ENCODE peak calls at places on chromosomes 2 and 18, in seven cellular contexts. E is HFF-Myc; D is lower lobe of right lung; U is CD4-positive, alpha-beta T cell; Q is HL-60; P is sigmoid colon; B is cardiac muscle cell. R is an unnamed sample.

GRCh38 chr2:3320910-3321605 is 56.6 kb downstream of the EIPR1 start:
- DNase-seq in D (no peak), Q (no peak), B (no peak), P (peak), U (no peak), E (no peak), R (no peak)

GRCh38 chr2:128310094-128310716 is 8.5 kb downstream of the HS6ST1 start:
- DNase-seq in B (no peak), Q (no peak), E (no peak), D (peak), U (no peak), P (no peak), R (no peak)

GRCh38 chr2:23791030-23791429 is 135.9 kb downstream of the ATAD2B start:
- DNase-seq in D (no peak), E (peak), B (no peak), U (no peak), Q (no peak), P (no peak), R (no peak)

GRCh38 chr2:15446961-15447360 is 114.2 kb downstream of the NBAS start:
- DNase-seq in Q (no peak), P (no peak), B (no peak), E (no peak), U (no peak), D (no peak), R (no peak)

GRCh38 chr2:102024410-102024809 is 32.6 kb downstream of the IL1R2 start:
- DNase-seq in B (no peak), E (no peak), P (no peak), Q (no peak), D (no peak), U (no peak), R (no peak)

GRCh38 chr2:102141915-102142828 is at the start of gene IL1R1:
- DNase-seq in P (peak), Q (peak), B (peak), U (no peak), E (no peak), D (peak), R (no peak)

GRCh38 chr2:239952665-239953417 is 72.3 kb downstream of the NDUFA10 start:
- DNase-seq in Q (no peak), D (peak), B (no peak), E (no peak), P (no peak), U (no peak), R (no peak)

GRCh38 chr2:232328038-232328435 is 50.5 kb upstream of the ALPP start:
- DNase-seq in B (no peak), Q (no peak), E (no peak), P (peak), U (no peak), D (peak), R (no peak)

GRCh38 chr2:207437857-207438166 is 92.0 kb upstream of the CREB1 start:
- DNase-seq in U (no peak), P (no peak), D (no peak), B (no peak), Q (no peak), E (no peak), R (no peak)

GRCh38 chr2:10534514-10535250 is 86.6 kb upstream of the ODC1 start:
- DNase-seq in E (no peak), D (no peak), B (no peak), Q (no peak), P (peak), U (no peak), R (no peak)

GRCh38 chr18:35478520-35479435 is 19.0 kb downstream of the INO80C start:
- DNase-seq in B (no peak), D (no peak), Q (no peak), U (no peak), E (no peak), P (no peak), R (no peak)

GRCh38 chr2:33085646-33086045 is 138.9 kb downstream of the LTBP1 start:
- DNase-seq in Q (no peak), B (no peak), U (no peak), D (no peak), E (no peak), P (no peak), R (no peak)

GRCh38 chr2:166418853-166419615 is 43.3 kb upstream of the SCN9A start:
- DNase-seq in E (no peak), B (no peak), D (no peak), U (no peak), P (no peak), Q (no peak), R (no peak)

GRCh38 chr18:77131100-77131651 is 1.4 kb downstream of the MBP start:
- DNase-seq in P (peak), E (no peak), U (peak), D (peak), Q (peak), B (no peak), R (no peak)

GRCh38 chr18:22168360-22168921 is 948 bp upstream of the GATA6 start:
- DNase-seq in P (no peak), D (no peak), E (no peak), U (no peak), Q (peak), B (peak), R (no peak)

GRCh38 chr2:190432567-190433231 is 24.5 kb downstream of the MFSD6 start:
- DNase-seq in E (no peak), D (no peak), B (no peak), Q (no peak), U (no peak), P (no peak), R (no peak)
- TF ChIP-seq CTCF in E (no peak), D (no peak), B (no peak), Q (no peak), U (no peak), P (no peak), R (no peak)

GRCh38 chr2:85015653-85016360 is 44.8 kb downstream of the KCMF1 start:
- DNase-seq in U (no peak), E (no peak), P (no peak), B (no peak), Q (no peak), D (no peak), R (no peak)

GRCh38 chr2:85018049-85018447 is 47.1 kb downstream of the KCMF1 start:
- DNase-seq in U (no peak), P (no peak), E (no peak), D (no peak), B (no peak), Q (no peak), R (no peak)

GRCh38 chr2:85012855-85013254 is 41.9 kb downstream of the KCMF1 start:
- DNase-seq in B (no peak), U (no peak), D (no peak), P (no peak), Q (no peak), E (no peak), R (no peak)

GRCh38 chr2:85019121-85019520 is 48.2 kb downstream of the KCMF1 start:
- DNase-seq in Q (no peak), E (no peak), D (no peak), B (no peak), U (no peak), P (no peak), R (no peak)

GRCh38 chr2:85017436-85018048 is 46.6 kb downstream of the KCMF1 start:
- DNase-seq in B (no peak), U (no peak), Q (no peak), D (no peak), E (no peak), P (no peak), R (no peak)
- TF ChIP-seq CTCF in B (peak), U (peak), Q (no peak), D (peak), E (peak), P (no peak), R (peak)

GRCh38 chr2:9156483-9156882 is 50.1 kb upstream of the ASAP2 start:
- DNase-seq in P (no peak), D (no peak), E (no peak), U (no peak), Q (no peak), B (no peak), R (no peak)

GRCh38 chr2:9163306-9164111 is 43.1 kb upstream of the ASAP2 start:
- DNase-seq in Q (no peak), P (no peak), U (no peak), E (no peak), D (no peak), B (no peak), R (no peak)

GRCh38 chr2:9162841-9163240 is 43.8 kb upstream of the ASAP2 start:
- DNase-seq in E (no peak), P (no peak), U (no peak), D (no peak), Q (no peak), B (no peak), R (no peak)

GRCh38 chr2:9160732-9161131 is 45.9 kb upstream of the ASAP2 start:
- DNase-seq in D (no peak), P (no peak), Q (no peak), B (no peak), U (no peak), E (no peak), R (no peak)

DNA sequence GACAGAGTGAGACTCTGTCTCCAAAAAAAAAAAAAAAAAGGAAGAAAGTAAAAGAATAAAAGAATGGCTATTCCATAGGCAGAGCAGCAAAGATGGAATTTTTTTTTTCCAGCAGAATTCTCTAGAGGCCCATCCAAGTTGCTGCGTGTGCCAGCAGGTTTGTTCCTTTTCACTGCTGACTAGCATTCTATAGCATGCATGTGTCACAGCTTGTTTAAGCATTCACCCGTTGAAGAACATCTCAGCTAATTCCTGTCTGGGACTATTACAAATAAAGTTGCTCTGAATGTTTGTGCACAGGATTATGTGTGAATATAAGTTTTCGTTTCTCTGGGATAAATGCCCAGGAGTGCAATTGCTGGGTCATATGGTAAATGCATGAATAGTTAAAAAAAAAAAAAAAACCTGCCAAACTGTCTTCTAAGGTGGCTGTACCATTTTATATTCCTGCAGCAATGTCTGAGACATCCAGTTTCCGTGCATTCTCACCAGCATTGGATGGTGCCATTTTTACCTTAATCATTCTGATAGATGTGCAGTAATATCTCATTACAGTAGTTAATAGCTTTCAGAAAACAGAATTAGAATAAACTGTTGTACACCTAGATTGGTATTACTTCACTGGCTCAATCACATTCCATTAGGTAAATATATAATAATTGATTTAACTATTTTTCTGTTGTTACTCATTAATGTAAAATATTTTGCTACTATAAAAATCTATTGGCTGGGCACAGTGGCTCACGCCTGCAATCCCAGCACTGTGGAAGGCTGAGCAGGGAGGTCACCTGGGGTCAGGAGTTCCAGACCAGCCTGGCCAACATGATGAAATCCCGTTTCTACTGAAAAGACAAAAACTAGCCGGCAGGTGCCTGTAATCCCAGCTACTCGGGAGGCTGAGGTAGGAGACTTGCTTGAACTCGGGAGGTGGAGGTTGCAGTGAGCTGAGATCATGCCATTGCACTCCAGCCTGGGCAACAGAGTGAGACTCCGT is 47.5 kb upstream of the ASAP2 start:
- DNase-seq in B (no peak), P (no peak), Q (no peak), U (no peak), D (no peak), E (no peak), R (no peak)
- TF ChIP-seq CTCF in B (no peak), P (no peak), Q (no peak), U (no peak), D (no peak), E (no peak), R (no peak)

DNA sequence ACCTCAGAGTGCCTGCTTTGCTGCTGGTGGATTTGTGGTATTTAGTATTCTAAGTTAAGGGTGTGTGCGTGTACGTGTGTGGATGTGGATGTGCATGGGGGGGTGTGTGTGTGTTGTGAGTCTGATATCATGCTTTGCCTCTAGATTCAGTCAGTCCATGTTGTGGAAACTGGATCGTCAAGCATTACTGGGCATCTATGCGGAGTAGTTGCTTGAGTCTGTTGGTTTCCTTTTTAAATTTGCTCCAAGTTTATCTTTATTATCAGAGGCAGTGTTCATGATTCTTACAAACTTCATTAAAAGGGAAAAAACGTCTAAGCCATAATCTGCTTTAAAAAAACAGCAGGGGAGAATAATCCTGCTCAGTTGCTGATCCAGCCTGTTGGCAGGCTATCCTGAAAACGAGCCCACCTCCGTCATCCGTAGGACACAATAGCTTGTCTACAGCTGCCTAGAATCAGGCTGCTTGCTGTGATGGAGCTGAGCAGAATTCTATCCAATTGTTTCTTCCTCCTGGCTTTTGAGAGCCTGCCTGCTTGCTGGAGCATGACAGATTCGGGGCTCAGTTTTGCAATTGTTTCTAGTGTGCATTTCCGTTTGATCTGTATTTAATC is 6.7 kb downstream of the SH3RF3 start:
- DNase-seq in Q (no peak), P (no peak), B (no peak), E (no peak), U (no peak), D (no peak), R (no peak)
- TF ChIP-seq CTCF in Q (no peak), P (no peak), B (no peak), E (no peak), U (no peak), D (no peak), R (no peak)

DNA sequence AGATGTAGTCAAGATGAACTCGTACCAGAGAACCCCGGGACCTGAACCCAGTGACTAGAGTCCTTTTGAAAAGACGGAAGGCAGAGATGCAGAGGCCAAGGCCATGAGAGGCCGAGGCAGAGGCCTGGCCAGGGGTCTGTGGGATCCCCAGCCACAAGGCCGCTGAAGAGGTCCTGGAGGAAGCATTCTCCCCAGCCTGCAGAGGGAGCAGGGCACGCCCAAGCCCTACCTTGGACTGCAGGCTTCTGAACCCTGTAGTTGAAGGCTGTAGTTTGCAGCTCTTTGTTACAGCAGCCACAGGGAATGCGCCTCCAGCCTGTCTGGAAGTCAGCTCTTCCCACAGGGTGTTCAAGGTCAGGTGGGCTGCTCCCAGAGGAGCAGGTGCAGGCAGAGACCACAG is 22.1 kb upstream of the PXDN start:
- DNase-seq in B (no peak), Q (no peak), U (no peak), P (no peak), D (peak), E (no peak), R (no peak)
- TF ChIP-seq CTCF in B (no peak), Q (no peak), U (no peak), P (no peak), D (no peak), E (no peak), R (no peak)

GRCh38 chr2:7513834-7514233 is 596.6 kb downstream of the RNF144A start:
- DNase-seq in U (no peak), P (no peak), B (no peak), D (no peak), Q (no peak), E (no peak), R (no peak)

GRCh38 chr2:7515327-7515726 is 598.1 kb downstream of the RNF144A start:
- DNase-seq in B (no peak), E (no peak), P (no peak), D (no peak), Q (no peak), U (no peak), R (no peak)

GRCh38 chr2:7508220-7508943 is 591.2 kb downstream of the RNF144A start:
- DNase-seq in E (peak), P (no peak), Q (no peak), U (no peak), D (no peak), B (no peak), R (no peak)

GRCh38 chr2:7510353-7510752 is 593.1 kb downstream of the RNF144A start:
- DNase-seq in E (no peak), U (no peak), P (no peak), B (no peak), D (no peak), Q (no peak), R (no peak)
- TF ChIP-seq CTCF in E (no peak), U (no peak), P (no peak), B (no peak), D (no peak), Q (no peak), R (no peak)

GRCh38 chr2:241701155-241701404 is 759 bp upstream of the ING5 start:
- DNase-seq in B (no peak), E (peak), U (no peak), P (no peak), Q (peak), D (no peak), R (no peak)

GRCh38 chr2:241702405-241703127 is 727 bp downstream of the ING5 start:
- DNase-seq in D (peak), E (no peak), B (peak), Q (peak), P (peak), U (peak), R (no peak)

GRCh38 chr2:241702155-241702404 is 241 bp downstream of the ING5 start:
- DNase-seq in U (peak), P (no peak), E (no peak), Q (no peak), B (no peak), D (no peak), R (no peak)

GRCh38 chr2:241703128-241703604 is 1.3 kb downstream of the ING5 start:
- DNase-seq in E (no peak), P (no peak), Q (no peak), B (no peak), U (no peak), D (no peak), R (no peak)

GRCh38 chr2:241701405-241702154 is at the start of gene ING5:
- DNase-seq in E (no peak), B (peak), U (peak), P (peak), D (peak), Q (peak), R (peak)
- TF ChIP-seq CTCF in E (no peak), B (no peak), U (no peak), P (peak), D (no peak), Q (no peak), R (no peak)

GRCh38 chr2:1603521-1603920 is 140.8 kb downstream of the PXDN start:
- DNase-seq in U (no peak), Q (no peak), B (no peak), P (peak), E (no peak), D (no peak), R (no peak)
- TF ChIP-seq CTCF in U (no peak), Q (no peak), B (no peak), P (no peak), E (no peak), D (no peak), R (no peak)

DNA sequence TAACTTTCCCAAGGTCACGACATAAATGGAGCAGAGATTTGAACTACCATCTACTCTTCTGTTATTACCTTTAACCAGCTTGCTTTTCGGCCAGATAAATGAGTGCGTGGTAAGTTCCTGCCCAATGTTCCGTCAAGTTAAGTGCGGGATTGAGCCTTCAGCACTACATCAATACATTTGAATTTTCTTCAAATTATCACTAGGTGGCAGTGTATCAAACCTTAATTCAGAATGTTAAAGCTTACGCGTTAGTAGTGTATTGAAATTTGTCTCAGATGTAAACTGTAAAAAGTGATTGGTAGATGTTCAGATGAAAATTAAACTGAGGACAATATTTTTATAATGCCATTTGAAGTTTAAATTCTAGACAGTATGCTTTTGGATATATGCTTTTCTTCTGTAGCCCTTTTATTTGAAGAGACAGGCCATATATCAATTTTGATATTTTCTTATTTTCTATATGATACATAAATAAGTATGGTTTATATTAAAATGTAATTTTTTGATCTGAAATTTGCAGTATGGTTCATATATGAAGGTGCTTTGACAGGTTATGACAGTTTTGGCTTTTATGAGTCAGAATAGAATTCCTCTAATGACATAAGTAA is 681.3 kb downstream of the ADCYAP1 start:
- DNase-seq in P (no peak), B (peak), Q (peak), E (peak), D (no peak), U (no peak), R (no peak)
- TF ChIP-seq CTCF in P (no peak), B (peak), Q (peak), E (peak), D (peak), U (peak), R (peak)

GRCh38 chr2:113233593-113234550 is 44.8 kb downstream of the PAX8 start:
- DNase-seq in Q (peak), B (peak), D (no peak), U (no peak), P (no peak), E (no peak), R (no peak)
- TF ChIP-seq CTCF in Q (no peak), B (peak), D (no peak), U (no peak), P (no peak), E (peak), R (no peak)

R was measured in D721Med.